ENCODE peak calls at places on chromosomes 6 and 20, in eight cellular contexts. Q is right atrium auricular region; L is progenitor cell of endocrine pancreas; Z is transverse colon; S is endothelial cell; T is BJ; B is PC-9; F is CD8-positive, alpha-beta T cell. Y is an unnamed sample.

GRCh38 chr6:159762681-159763293 is 942 bp downstream of the ACAT2 start:
- DNase-seq in Q (no peak), F (peak), Z (peak), L (no peak), B (no peak), T (no peak), S (no peak), Y (no peak)

GRCh38 chr6:125584468-125584939 is 164.9 kb upstream of the HEY2 start:
- DNase-seq in S (no peak), T (no peak), L (no peak), Q (no peak), F (no peak), Z (no peak), B (no peak), Y (peak)

GRCh38 chr20:19824861-19825260 is 66.8 kb downstream of the RIN2 start:
- DNase-seq in B (no peak), L (no peak), T (no peak), Z (no peak), F (no peak), Q (no peak), S (no peak), Y (no peak)

GRCh38 chr20:38392356-38392755 is 42.8 kb downstream of the SNHG17 start:
- DNase-seq in F (no peak), Z (no peak), Q (no peak), T (no peak), B (no peak), L (no peak), S (no peak), Y (no peak)

GRCh38 chr20:57202309-57202708 is 64.1 kb downstream of the BMP7 start:
- DNase-seq in S (no peak), T (no peak), B (no peak), F (no peak), Q (no peak), L (no peak), Z (no peak), Y (no peak)

GRCh38 chr6:65999288-65999791 is 292.3 kb upstream of the EYS start:
- DNase-seq in Q (no peak), T (no peak), F (no peak), Z (no peak), S (no peak), B (no peak), L (no peak), Y (no peak)

GRCh38 chr6:106546322-106547052 is 82.8 kb downstream of the RTN4IP1 start:
- DNase-seq in F (no peak), L (no peak), B (peak), T (no peak), Z (no peak), Q (no peak), S (no peak), Y (no peak)

GRCh38 chr6:4687989-4688947 is 87.9 kb upstream of the CDYL start:
- DNase-seq in Q (no peak), B (peak), S (no peak), T (peak), Z (no peak), F (no peak), L (no peak), Y (no peak)

GRCh38 chr20:536426-537012 is 7.1 kb downstream of the CSNK2A1 start:
- DNase-seq in S (no peak), L (no peak), B (no peak), Q (no peak), F (no peak), Z (no peak), T (no peak), Y (no peak)

GRCh38 chr20:63235399-63235983 is at the start of gene BIRC7:
- DNase-seq in L (no peak), Z (no peak), T (no peak), S (no peak), F (no peak), Q (no peak), B (no peak), Y (peak)
- TF ChIP-seq CTCF in L (no peak), Z (no peak), T (no peak), S (no peak), F (no peak), Q (no peak), B (no peak), Y (no peak)

DNA sequence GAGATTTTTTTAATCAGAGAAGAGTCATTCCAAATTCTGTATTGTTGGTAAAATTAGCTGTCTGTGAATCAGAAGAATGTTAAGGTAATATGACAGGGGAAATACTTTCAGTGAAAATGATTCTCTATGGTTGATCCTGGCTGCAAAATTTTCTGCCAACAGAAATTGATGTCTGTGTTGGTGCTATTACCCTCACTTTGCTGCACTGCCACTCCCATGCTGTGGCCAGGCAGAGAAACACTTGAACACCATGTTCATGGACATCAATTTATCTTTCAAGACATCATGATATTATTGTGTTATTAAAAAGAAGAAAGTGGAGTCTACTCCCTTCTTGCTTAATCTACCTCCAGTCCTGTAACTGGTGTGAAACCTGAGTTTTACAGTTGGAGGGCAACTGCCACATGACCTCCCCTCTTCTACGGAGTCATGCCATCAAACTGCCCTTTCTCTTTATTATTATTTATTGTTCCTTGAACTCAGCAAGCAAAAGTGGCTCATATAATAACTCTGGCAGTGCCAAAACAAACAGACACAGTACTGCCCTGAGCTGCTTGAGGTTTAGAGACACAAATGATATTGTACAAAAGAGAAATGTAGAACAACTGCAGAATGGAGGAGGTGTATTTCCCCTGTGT is 288.0 kb upstream of the JAG1 start:
- DNase-seq in Q (no peak), F (no peak), S (no peak), B (no peak), L (no peak), T (no peak), Z (no peak), Y (no peak)
- TF ChIP-seq CTCF in Q (no peak), F (no peak), S (no peak), B (no peak), L (no peak), T (no peak), Z (peak), Y (no peak)

DNA sequence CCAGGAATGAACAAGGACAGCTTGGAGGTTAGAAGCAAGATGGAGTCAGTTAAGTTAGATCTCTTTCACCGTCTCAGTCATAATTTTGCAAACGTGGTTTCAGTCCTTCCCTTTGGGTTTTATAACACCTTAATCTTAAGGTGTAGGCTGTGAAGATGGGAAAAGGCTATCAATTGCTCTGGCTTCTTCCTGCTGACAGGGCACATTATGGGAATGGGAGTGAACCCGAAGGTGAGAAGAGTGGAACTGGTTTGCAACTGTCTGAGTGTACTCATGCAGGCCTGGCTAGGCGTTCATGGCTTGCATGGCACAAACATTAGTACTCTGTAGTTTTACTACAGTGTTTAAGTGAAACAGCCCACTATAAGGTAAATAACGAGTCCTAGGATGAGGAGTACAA is 9.4 kb downstream of the TAF8 start:
- DNase-seq in Q (no peak), B (no peak), Z (no peak), L (no peak), T (no peak), S (no peak), F (no peak), Y (no peak)
- TF ChIP-seq CTCF in Q (no peak), B (no peak), Z (no peak), L (no peak), T (no peak), S (no peak), F (no peak), Y (no peak)

GRCh38 chr6:25138697-25139051 is 140.5 kb upstream of the CARMIL1 start:
- DNase-seq in T (no peak), L (no peak), Q (no peak), F (no peak), B (no peak), S (no peak), Z (no peak), Y (no peak)

GRCh38 chr6:25137497-25137896 is 141.7 kb upstream of the CARMIL1 start:
- DNase-seq in Z (no peak), B (no peak), T (no peak), L (no peak), F (no peak), S (no peak), Q (no peak), Y (no peak)

GRCh38 chr6:25136879-25137278 is 142.3 kb upstream of the CARMIL1 start:
- DNase-seq in S (no peak), L (no peak), Q (no peak), F (no peak), B (no peak), Z (no peak), T (no peak), Y (no peak)

GRCh38 chr6:25142506-25142905 is 136.7 kb upstream of the CARMIL1 start:
- DNase-seq in L (no peak), F (no peak), T (no peak), Z (no peak), S (no peak), Q (no peak), B (no peak), Y (no peak)

DNA sequence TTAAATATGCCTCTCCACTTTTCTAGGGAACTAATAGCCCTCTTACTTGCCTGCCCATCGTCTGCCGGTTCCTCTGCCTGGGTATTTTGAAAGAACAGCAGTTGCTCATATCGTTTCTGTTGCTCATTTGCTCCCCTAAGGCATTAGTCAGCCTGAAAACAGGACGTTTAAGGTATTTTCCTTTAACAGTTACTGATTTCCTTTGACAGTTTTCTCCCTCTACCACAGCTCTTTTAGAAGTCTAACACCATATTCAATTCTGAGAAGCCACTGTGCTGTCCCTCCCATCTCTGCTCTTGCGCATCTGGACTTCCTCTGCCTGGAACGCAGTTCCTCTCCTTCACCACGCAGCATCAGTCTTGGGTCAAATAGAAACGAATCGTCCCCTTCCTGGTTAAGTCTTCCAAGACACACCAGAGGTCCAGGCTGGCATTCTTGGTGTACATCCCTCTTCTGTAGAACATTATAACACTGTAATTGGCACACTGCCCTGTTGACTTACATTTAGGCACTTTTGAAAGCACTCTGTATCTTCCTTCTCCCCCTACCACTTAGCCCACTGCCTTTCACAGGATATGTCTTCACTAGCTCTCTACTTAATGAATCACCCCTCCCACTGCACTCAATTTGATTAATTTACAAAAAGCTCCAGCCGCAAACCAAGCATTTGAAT is 141.0 kb upstream of the CARMIL1 start:
- DNase-seq in S (no peak), T (peak), Q (peak), F (peak), B (no peak), Z (peak), L (no peak), Y (no peak)
- TF ChIP-seq CTCF in S (no peak), T (peak), Q (no peak), F (no peak), B (no peak), Z (peak), L (no peak), Y (no peak)